ENCODE peak calls at places on chromosomes 1 and 21, in six cellular contexts. B is fibroblast of the conjunctiva; C is HFFc6; O is naive thymus-derived CD8-positive, alpha-beta T cell; F is cardiac fibroblast; Z is left ventricle myocardium superior. M is an unnamed sample.

GRCh38 chr1:180358649-180359048 is 128.6 kb downstream of the LHX4 start:
- DNase-seq in B (no peak), C (no peak), O (no peak), Z (peak), F (peak), M (no peak)

GRCh38 chr1:241934181-241934815 is 23.3 kb upstream of the BECN2 start:
- DNase-seq in F (peak), O (no peak), B (peak), Z (no peak), C (no peak), M (peak)

GRCh38 chr1:161702250-161702649 is 4.8 kb upstream of the FCRLA start:
- DNase-seq in Z (no peak), C (no peak), F (no peak), B (no peak), O (no peak), M (no peak)

GRCh38 chr1:52825868-52826267 is 16.7 kb upstream of the ZYG11A start:
- DNase-seq in O (no peak), C (peak), F (peak), B (no peak), Z (no peak), M (no peak)

GRCh38 chr1:55803429-55803828 is 588.3 kb upstream of the USP24 start:
- DNase-seq in F (no peak), C (no peak), B (no peak), O (no peak), Z (no peak), M (no peak)

GRCh38 chr21:42157606-42158310 is 61.2 kb upstream of the ABCG1 start:
- DNase-seq in B (no peak), O (no peak), C (no peak), F (no peak), Z (no peak), M (no peak)

GRCh38 chr1:11858158-11858557 is 587 bp downstream of the NPPB start:
- DNase-seq in C (no peak), F (no peak), O (no peak), Z (no peak), B (no peak), M (no peak)

GRCh38 chr1:118859999-118860398 is 128.1 kb downstream of the TBX15 start:
- DNase-seq in F (no peak), Z (no peak), B (no peak), O (no peak), C (no peak), M (no peak)

GRCh38 chr21:16588433-16588860 is 858.7 kb downstream of the USP25 start:
- DNase-seq in C (peak), F (peak), B (peak), Z (peak), O (no peak), M (peak)

GRCh38 chr1:3419415-3420204 is 34.9 kb upstream of the ARHGEF16 start:
- DNase-seq in F (peak), B (no peak), Z (no peak), C (no peak), O (no peak), M (peak)

GRCh38 chr1:10724948-10725852 is 71.2 kb downstream of the CASZ1 start:
- DNase-seq in B (peak), C (peak), Z (peak), F (no peak), O (no peak), M (peak)

GRCh38 chr1:161486806-161487482 is 18.3 kb upstream of the FCGR2A start:
- DNase-seq in B (peak), F (peak), C (peak), O (peak), Z (no peak), M (peak)

GRCh38 chr1:175220853-175221547 is 28.4 kb upstream of the KIAA0040 start:
- DNase-seq in C (no peak), B (no peak), O (no peak), F (no peak), Z (peak), M (no peak)

GRCh38 chr1:55129194-55129728 is 85.9 kb downstream of the USP24 start:
- DNase-seq in B (peak), F (peak), O (no peak), C (peak), Z (no peak), M (peak)

GRCh38 chr1:90719321-90720136 is 2.4 kb upstream of the BARHL2 start:
- DNase-seq in C (no peak), B (no peak), O (no peak), F (no peak), Z (no peak), M (no peak)

GRCh38 chr1:31703431-31704260 is at the start of gene COL16A1:
- DNase-seq in Z (peak), F (peak), B (peak), O (no peak), C (peak), M (peak)

GRCh38 chr1:8965121-8965820 is 19.6 kb downstream of the CA6 start:
- DNase-seq in F (no peak), B (no peak), C (no peak), Z (no peak), O (no peak), M (no peak)

GRCh38 chr1:76279387-76279748 is 204.8 kb downstream of the ST6GALNAC3 start:
- DNase-seq in F (no peak), B (no peak), Z (no peak), O (no peak), C (no peak), M (no peak)

GRCh38 chr1:46076343-46076742 is 56.1 kb downstream of the PIK3R3 start:
- DNase-seq in Z (no peak), B (no peak), C (no peak), O (no peak), F (no peak), M (no peak)

GRCh38 chr1:33893147-33893830 is 29.4 kb downstream of the HMGB4 start:
- DNase-seq in B (peak), C (peak), O (no peak), F (peak), Z (no peak), M (peak)

GRCh38 chr1:165570078-165570477 is 26.3 kb downstream of the LRRC52 start:
- DNase-seq in F (no peak), B (no peak), Z (no peak), O (no peak), C (no peak), M (no peak)

GRCh38 chr1:151282883-151283725 is 1.0 kb downstream of the ZNF687 start:
- DNase-seq in Z (peak), O (peak), B (no peak), C (no peak), F (no peak), M (peak)

GRCh38 chr1:58460469-58460868 is 86.1 kb downstream of the OMA1 start:
- DNase-seq in C (peak), B (no peak), F (peak), Z (no peak), O (no peak), M (peak)